ENCODE peak calls at places on chromosomes 1 and 21, in seven cellular contexts. One of them, this sample, is unnamed.

GRCh38 chr1:208029381-208030319 is 118.7 kb upstream of the CD34 start:
- DNase-seq in dorsolateral prefrontal cortex: no peak
- DNase-seq in astrocyte: peak
- DNase-seq in PC-9: no peak
- DNase-seq in GM10248: no peak
- DNase-seq in brain microvascular endothelial cell: peak
- DNase-seq in prostate gland: no peak
- DNase-seq in this sample: no peak

GRCh38 chr21:27058673-27059365 is 91.9 kb upstream of the ADAMTS5 start:
- DNase-seq in dorsolateral prefrontal cortex: no peak
- DNase-seq in astrocyte: no peak
- DNase-seq in PC-9: no peak
- DNase-seq in GM10248: no peak
- DNase-seq in brain microvascular endothelial cell: no peak
- DNase-seq in prostate gland: no peak
- DNase-seq in this sample: no peak

GRCh38 chr1:25562101-25562927 is 18.9 kb downstream of the LDLRAP1 start:
- DNase-seq in dorsolateral prefrontal cortex: no peak
- DNase-seq in astrocyte: no peak
- DNase-seq in PC-9: peak
- DNase-seq in GM10248: peak
- DNase-seq in brain microvascular endothelial cell: no peak
- DNase-seq in prostate gland: peak
- DNase-seq in this sample: peak

GRCh38 chr1:209646558-209646957 is 5.7 kb downstream of the LAMB3 start:
- DNase-seq in dorsolateral prefrontal cortex: no peak
- DNase-seq in astrocyte: peak
- DNase-seq in PC-9: no peak
- DNase-seq in GM10248: no peak
- DNase-seq in brain microvascular endothelial cell: no peak
- DNase-seq in prostate gland: no peak
- DNase-seq in this sample: peak

GRCh38 chr1:17837631-17838030 is 82.5 kb downstream of the ACTL8 start:
- DNase-seq in dorsolateral prefrontal cortex: no peak
- DNase-seq in astrocyte: no peak
- DNase-seq in PC-9: no peak
- DNase-seq in GM10248: no peak
- DNase-seq in brain microvascular endothelial cell: no peak
- DNase-seq in prostate gland: no peak
- DNase-seq in this sample: no peak

GRCh38 chr1:92817137-92817697 is 14.6 kb upstream of the RPL5 start:
- DNase-seq in dorsolateral prefrontal cortex: no peak
- DNase-seq in astrocyte: no peak
- DNase-seq in PC-9: peak
- DNase-seq in GM10248: no peak
- DNase-seq in brain microvascular endothelial cell: no peak
- DNase-seq in prostate gland: no peak
- DNase-seq in this sample: no peak

GRCh38 chr1:185159966-185160365 is 3.0 kb downstream of the SWT1 start:
- DNase-seq in dorsolateral prefrontal cortex: no peak
- DNase-seq in astrocyte: peak
- DNase-seq in PC-9: no peak
- DNase-seq in GM10248: no peak
- DNase-seq in brain microvascular endothelial cell: no peak
- DNase-seq in prostate gland: no peak
- DNase-seq in this sample: peak

GRCh38 chr1:18581420-18581880 is 49.2 kb upstream of the PAX7 start:
- DNase-seq in dorsolateral prefrontal cortex: no peak
- DNase-seq in astrocyte: no peak
- DNase-seq in PC-9: no peak
- DNase-seq in GM10248: peak
- DNase-seq in brain microvascular endothelial cell: no peak
- DNase-seq in prostate gland: peak
- DNase-seq in this sample: peak

GRCh38 chr1:6690186-6690585 is 11.4 kb downstream of the DNAJC11 start:
- DNase-seq in dorsolateral prefrontal cortex: no peak
- DNase-seq in astrocyte: no peak
- DNase-seq in PC-9: no peak
- DNase-seq in GM10248: no peak
- DNase-seq in brain microvascular endothelial cell: no peak
- DNase-seq in prostate gland: no peak
- DNase-seq in this sample: no peak

GRCh38 chr1:84691139-84691783 is 1.0 kb upstream of the SSX2IP start:
- DNase-seq in dorsolateral prefrontal cortex: no peak
- DNase-seq in astrocyte: peak
- DNase-seq in PC-9: no peak
- DNase-seq in GM10248: peak
- DNase-seq in brain microvascular endothelial cell: no peak
- DNase-seq in prostate gland: no peak
- DNase-seq in this sample: no peak

GRCh38 chr1:186112280-186112679 is 262.8 kb downstream of the TPR start:
- DNase-seq in dorsolateral prefrontal cortex: no peak
- DNase-seq in astrocyte: no peak
- DNase-seq in PC-9: no peak
- DNase-seq in GM10248: no peak
- DNase-seq in brain microvascular endothelial cell: no peak
- DNase-seq in prostate gland: no peak
- DNase-seq in this sample: peak

GRCh38 chr21:44529503-44530125 is 10.4 kb downstream of the KRTAP10-1 start:
- DNase-seq in dorsolateral prefrontal cortex: peak
- DNase-seq in astrocyte: no peak
- DNase-seq in PC-9: no peak
- DNase-seq in GM10248: no peak
- DNase-seq in brain microvascular endothelial cell: no peak
- DNase-seq in prostate gland: no peak
- DNase-seq in this sample: no peak

GRCh38 chr1:60559371-60559770 is 485.8 kb upstream of the C1orf87 start:
- DNase-seq in dorsolateral prefrontal cortex: no peak
- DNase-seq in astrocyte: no peak
- DNase-seq in PC-9: no peak
- DNase-seq in GM10248: no peak
- DNase-seq in brain microvascular endothelial cell: no peak
- DNase-seq in prostate gland: no peak
- DNase-seq in this sample: no peak

GRCh38 chr1:234381699-234382555 is 8.7 kb downstream of the COA6 start:
- DNase-seq in dorsolateral prefrontal cortex: no peak
- DNase-seq in astrocyte: no peak
- DNase-seq in PC-9: no peak
- DNase-seq in GM10248: no peak
- DNase-seq in brain microvascular endothelial cell: no peak
- DNase-seq in prostate gland: no peak
- DNase-seq in this sample: no peak

GRCh38 chr1:148353461-148354283 is 129.4 kb downstream of the PPIAL4G start:
- DNase-seq in dorsolateral prefrontal cortex: no peak
- DNase-seq in astrocyte: peak
- DNase-seq in PC-9: peak
- DNase-seq in GM10248: peak
- DNase-seq in brain microvascular endothelial cell: peak
- DNase-seq in prostate gland: no peak
- DNase-seq in this sample: peak

GRCh38 chr1:227869851-227870305 is 54.4 kb downstream of the PRSS38 start:
- DNase-seq in dorsolateral prefrontal cortex: no peak
- DNase-seq in astrocyte: no peak
- DNase-seq in PC-9: no peak
- DNase-seq in GM10248: no peak
- DNase-seq in brain microvascular endothelial cell: no peak
- DNase-seq in prostate gland: no peak
- DNase-seq in this sample: no peak

GRCh38 chr1:25540750-25541350 is 2.6 kb upstream of the LDLRAP1 start:
- DNase-seq in dorsolateral prefrontal cortex: no peak
- DNase-seq in astrocyte: no peak
- DNase-seq in PC-9: no peak
- DNase-seq in GM10248: no peak
- DNase-seq in brain microvascular endothelial cell: no peak
- DNase-seq in prostate gland: no peak
- DNase-seq in this sample: no peak

GRCh38 chr21:46188226-46189212 is 4.3 kb upstream of the SPATC1L start:
- DNase-seq in dorsolateral prefrontal cortex: peak
- DNase-seq in astrocyte: peak
- DNase-seq in PC-9: peak
- DNase-seq in GM10248: no peak
- DNase-seq in brain microvascular endothelial cell: peak
- DNase-seq in prostate gland: peak
- DNase-seq in this sample: peak

GRCh38 chr1:238123201-238123600 is 232.5 kb upstream of the ZP4 start:
- DNase-seq in dorsolateral prefrontal cortex: no peak
- DNase-seq in astrocyte: no peak
- DNase-seq in PC-9: no peak
- DNase-seq in GM10248: no peak
- DNase-seq in brain microvascular endothelial cell: no peak
- DNase-seq in prostate gland: no peak
- DNase-seq in this sample: no peak

GRCh38 chr1:238115852-238116251 is 225.1 kb upstream of the ZP4 start:
- DNase-seq in dorsolateral prefrontal cortex: no peak
- DNase-seq in astrocyte: no peak
- DNase-seq in PC-9: no peak
- DNase-seq in GM10248: no peak
- DNase-seq in brain microvascular endothelial cell: no peak
- DNase-seq in prostate gland: no peak
- DNase-seq in this sample: no peak

GRCh38 chr1:238113222-238113621 is 222.5 kb upstream of the ZP4 start:
- DNase-seq in dorsolateral prefrontal cortex: no peak
- DNase-seq in astrocyte: no peak
- DNase-seq in PC-9: no peak
- DNase-seq in GM10248: no peak
- DNase-seq in brain microvascular endothelial cell: no peak
- DNase-seq in prostate gland: no peak
- DNase-seq in this sample: no peak

GRCh38 chr1:238119060-238119459 is 228.3 kb upstream of the ZP4 start:
- DNase-seq in dorsolateral prefrontal cortex: no peak
- DNase-seq in astrocyte: no peak
- DNase-seq in PC-9: no peak
- DNase-seq in GM10248: no peak
- DNase-seq in brain microvascular endothelial cell: no peak
- DNase-seq in prostate gland: no peak
- DNase-seq in this sample: no peak
- TF ChIP-seq CTCF in dorsolateral prefrontal cortex: no peak
- TF ChIP-seq CTCF in astrocyte: no peak
- TF ChIP-seq CTCF in PC-9: no peak
- TF ChIP-seq CTCF in GM10248: no peak
- TF ChIP-seq CTCF in brain microvascular endothelial cell: no peak
- TF ChIP-seq CTCF in prostate gland: no peak
- TF ChIP-seq CTCF in this sample: no peak

DNA sequence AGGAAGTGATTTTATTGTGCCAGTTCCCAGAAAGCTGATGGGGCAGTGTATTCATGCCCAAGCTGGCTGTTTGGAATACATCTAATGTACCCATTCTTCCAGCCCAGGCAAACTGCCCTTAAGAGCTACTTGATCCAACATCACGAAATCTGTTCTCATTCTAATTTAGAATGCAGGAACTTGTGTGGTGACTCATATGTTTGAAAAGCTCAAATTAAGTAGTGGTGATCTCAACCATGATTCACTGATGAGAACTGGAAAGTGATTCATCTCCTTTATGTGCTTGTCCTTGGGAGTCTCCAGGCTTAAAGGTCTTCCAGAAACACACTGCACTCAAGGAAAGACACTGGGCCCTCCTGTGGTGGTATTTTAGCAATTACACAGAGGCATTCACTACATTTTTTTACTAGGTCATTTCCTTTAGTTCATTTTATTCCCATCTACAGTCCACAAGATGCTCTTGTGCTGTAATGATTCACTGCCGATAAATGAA is 65.4 kb downstream of the RPE65 start:
- DNase-seq in dorsolateral prefrontal cortex: no peak
- DNase-seq in astrocyte: peak
- DNase-seq in PC-9: peak
- DNase-seq in GM10248: no peak
- DNase-seq in brain microvascular endothelial cell: peak
- DNase-seq in prostate gland: no peak
- DNase-seq in this sample: peak
- TF ChIP-seq CTCF in dorsolateral prefrontal cortex: no peak
- TF ChIP-seq CTCF in astrocyte: peak
- TF ChIP-seq CTCF in PC-9: peak
- TF ChIP-seq CTCF in GM10248: no peak
- TF ChIP-seq CTCF in brain microvascular endothelial cell: peak
- TF ChIP-seq CTCF in prostate gland: peak
- TF ChIP-seq CTCF in this sample: peak

GRCh38 chr21:39120876-39121599 is 62.2 kb downstream of the PSMG1 start:
- DNase-seq in dorsolateral prefrontal cortex: no peak
- DNase-seq in astrocyte: no peak
- DNase-seq in PC-9: no peak
- DNase-seq in GM10248: no peak
- DNase-seq in brain microvascular endothelial cell: no peak
- DNase-seq in prostate gland: no peak
- DNase-seq in this sample: no peak
- TF ChIP-seq CTCF in dorsolateral prefrontal cortex: no peak
- TF ChIP-seq CTCF in astrocyte: no peak
- TF ChIP-seq CTCF in PC-9: no peak
- TF ChIP-seq CTCF in GM10248: no peak
- TF ChIP-seq CTCF in brain microvascular endothelial cell: peak
- TF ChIP-seq CTCF in prostate gland: no peak
- TF ChIP-seq CTCF in this sample: no peak

DNA sequence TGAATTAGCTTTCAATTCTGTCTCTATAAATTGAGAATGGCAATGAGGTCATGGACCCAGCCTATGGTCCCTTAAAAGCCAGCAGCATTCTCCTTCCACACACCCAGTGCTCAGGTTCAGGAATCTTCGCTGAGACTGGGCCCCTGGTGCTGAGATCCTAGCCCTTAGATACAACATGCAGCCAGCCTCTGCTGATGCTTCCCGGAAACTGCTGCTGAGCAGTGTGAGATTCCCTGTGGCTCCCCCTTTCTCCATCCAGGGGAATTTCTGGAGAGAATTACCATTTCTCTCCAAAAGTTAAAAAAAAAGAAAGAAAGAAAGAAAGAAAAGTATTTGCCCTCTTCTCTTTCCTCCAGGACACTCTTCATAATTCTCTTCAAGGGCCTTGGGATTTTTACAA is 31.7 kb upstream of the RALGPS2 start:
- DNase-seq in dorsolateral prefrontal cortex: no peak
- DNase-seq in astrocyte: no peak
- DNase-seq in PC-9: no peak
- DNase-seq in GM10248: no peak
- DNase-seq in brain microvascular endothelial cell: no peak
- DNase-seq in prostate gland: no peak
- DNase-seq in this sample: peak
- TF ChIP-seq CTCF in dorsolateral prefrontal cortex: no peak
- TF ChIP-seq CTCF in astrocyte: peak
- TF ChIP-seq CTCF in PC-9: no peak
- TF ChIP-seq CTCF in GM10248: no peak
- TF ChIP-seq CTCF in brain microvascular endothelial cell: peak
- TF ChIP-seq CTCF in prostate gland: no peak
- TF ChIP-seq CTCF in this sample: peak

This sample was measured in epithelial cell of esophagus.